ENCODE peak calls at places on chromosomes 7 and 10, in seven cellular contexts. O, M, U, Z, V, X and G are unnamed samples.
A peak's percentile ranks its signal among the peaks of the same experiment; 100 is the strongest.

GRCh38 chr7:45400680-45401079 is 173.5 kb upstream of the ADCY1 start:
- DNase-seq in X (no peak), U (no peak), M (no peak), O (no peak), V (no peak), Z (no peak), G (no peak)

GRCh38 chr7:80584778-80585177 is 53.7 kb upstream of the CD36 start:
- DNase-seq in V (no peak), O (peak; percentile 88), Z (no peak), U (peak; percentile 29), X (no peak), M (no peak), G (peak; percentile 84)

GRCh38 chr7:44893710-44894135 is 8.4 kb upstream of the PURB start:
- DNase-seq in U (no peak), X (no peak), O (peak; percentile 15), M (no peak), V (no peak), Z (no peak), G (no peak)

GRCh38 chr7:40937879-40938278 is 765.0 kb downstream of the INHBA start:
- DNase-seq in V (no peak), U (no peak), M (no peak), O (no peak), X (no peak), Z (no peak), G (no peak)

GRCh38 chr7:82760831-82761230 is 317.3 kb upstream of the CACNA2D1 start:
- DNase-seq in M (no peak), Z (no peak), X (no peak), O (no peak), U (no peak), V (no peak), G (no peak)

GRCh38 chr10:110462308-110463095 is 35.2 kb upstream of the DUSP5 start:
- DNase-seq in O (no peak), X (no peak), U (no peak), M (no peak), Z (no peak), V (no peak), G (no peak)

GRCh38 chr7:111987115-111987826 is 218.9 kb downstream of the DOCK4 start:
- DNase-seq in U (no peak), X (no peak), M (no peak), V (peak; percentile 83), O (peak; percentile 69), Z (peak; percentile 52), G (peak; percentile 73)

GRCh38 chr10:79243211-79244067 is 103.8 kb upstream of the PPIF start:
- DNase-seq in O (no peak), U (no peak), M (peak; percentile 43), Z (peak; percentile 32), V (peak; percentile 44), X (peak; percentile 81), G (peak; percentile 66)

GRCh38 chr10:50992972-50993766 is 81.1 kb upstream of the PRKG1 start:
- DNase-seq in U (no peak), V (no peak), M (peak; percentile 25), Z (no peak), O (peak; percentile 80), X (no peak), G (peak; percentile 86)

GRCh38 chr10:107561136-107561650 is 396.7 kb upstream of the SORCS1 start:
- DNase-seq in U (no peak), O (no peak), V (no peak), Z (peak; percentile 50), M (no peak), X (no peak), G (no peak)

GRCh38 chr10:96560970-96561887 is 25.6 kb downstream of the TM9SF3 start:
- DNase-seq in X (no peak), M (no peak), Z (no peak), U (no peak), O (peak; percentile 51), V (no peak), G (peak; percentile 31)

GRCh38 chr10:27537166-27537565 is 33.1 kb downstream of the RAB18 start:
- DNase-seq in V (no peak), U (no peak), O (no peak), Z (no peak), M (no peak), X (no peak), G (no peak)

GRCh38 chr7:151900591-151901312 is 23.8 kb upstream of the PRKAG2 start:
- DNase-seq in V (no peak), O (peak; percentile 17), M (no peak), Z (no peak), U (no peak), X (no peak), G (no peak)

GRCh38 chr10:126504051-126504760 is 115.9 kb upstream of the ADAM12 start:
- DNase-seq in V (peak; percentile 47), M (peak; percentile 24), Z (peak; percentile 71), U (no peak), O (peak; percentile 84), X (no peak), G (peak; percentile 48)

GRCh38 chr7:73429218-73429617 is 4.4 kb upstream of the FZD9 start:
- DNase-seq in X (no peak), O (peak; percentile 29), Z (peak; percentile 32), V (no peak), M (no peak), U (no peak), G (peak; percentile 59)

GRCh38 chr10:90915141-90916075 is 5.5 kb downstream of the ANKRD1 start:
- DNase-seq in U (no peak), X (no peak), O (no peak), M (no peak), V (peak; percentile 34), Z (no peak), G (no peak)

GRCh38 chr7:157518514-157519175 is 181.8 kb downstream of the DNAJB6 start:
- DNase-seq in M (no peak), V (no peak), X (no peak), O (no peak), Z (no peak), U (no peak), G (no peak)

GRCh38 chr7:106178593-106179134 is 66.6 kb upstream of the SYPL1 start:
- DNase-seq in V (peak; percentile 67), X (no peak), M (no peak), U (no peak), O (peak; percentile 81), Z (peak; percentile 67), G (peak; percentile 82)

GRCh38 chr10:62795750-62796149 is 8.8 kb upstream of the ADO start:
- DNase-seq in U (no peak), V (no peak), O (no peak), X (no peak), M (no peak), Z (no peak), G (no peak)

GRCh38 chr7:66554326-66554725 is 74.4 kb upstream of the KCTD7 start:
- DNase-seq in Z (no peak), V (no peak), U (no peak), M (no peak), X (no peak), O (no peak), G (peak; percentile 12)

GRCh38 chr7:24435002-24435401 is 138.2 kb upstream of the PALS2 start:
- DNase-seq in U (no peak), X (no peak), M (no peak), Z (no peak), V (no peak), O (no peak), G (no peak)

GRCh38 chr7:15685358-15686181 is 913 bp downstream of the MEOX2 start:
- DNase-seq in U (no peak), M (peak; percentile 27), V (peak; percentile 54), Z (peak; percentile 49), X (no peak), O (peak; percentile 26), G (peak; percentile 69)

GRCh38 chr7:15682751-15683150 is 3.7 kb downstream of the MEOX2 start:
- DNase-seq in Z (no peak), V (peak; percentile 53), O (no peak), M (no peak), X (no peak), U (no peak), G (no peak)

GRCh38 chr7:15686209-15686956 is at the start of gene MEOX2:
- DNase-seq in M (peak; percentile 50), U (no peak), V (peak; percentile 87), O (peak; percentile 28), X (no peak), Z (peak; percentile 70), G (peak; percentile 90)

GRCh38 chr7:15684036-15684815 is 2.3 kb downstream of the MEOX2 start:
- DNase-seq in Z (no peak), O (no peak), X (no peak), M (no peak), U (no peak), V (peak; percentile 48), G (peak; percentile 41)

GRCh38 chr7:15684834-15685233 is 1.6 kb downstream of the MEOX2 start:
- DNase-seq in O (no peak), U (no peak), X (no peak), M (no peak), V (peak; percentile 57), Z (no peak), G (no peak)
- H3K4me3 ChIP-seq in O (no peak overlapping the region), U (no peak overlapping the region), X (no peak overlapping the region), M (peak overlapping the region; percentile 31), V (peak overlapping the region; percentile 95), Z (peak overlapping the region; percentile 50), G (peak overlapping the region; percentile 45)

DNA sequence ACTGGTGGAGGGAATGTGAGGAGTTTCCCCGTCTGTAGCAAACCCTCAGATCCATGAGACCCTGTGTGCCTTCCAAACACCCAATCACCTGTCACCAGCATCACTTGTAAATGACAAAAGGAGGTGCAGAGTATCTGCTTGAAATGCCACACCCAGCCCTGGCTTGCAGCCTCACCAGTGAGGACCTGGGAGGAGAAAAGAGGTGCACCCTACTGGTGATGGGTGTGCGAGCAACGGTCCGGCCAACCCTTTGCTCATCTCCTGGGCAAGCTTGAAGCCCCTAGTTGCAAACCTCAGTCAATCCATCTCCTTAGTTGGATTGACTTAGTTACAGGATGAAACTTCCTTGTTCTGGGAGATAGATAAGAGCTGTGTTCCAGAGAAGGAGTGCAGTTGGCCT is 62.4 kb upstream of the WAPL start:
- DNase-seq in Z (no peak), M (no peak), V (no peak), U (no peak), O (no peak), X (no peak), G (no peak)
- TF ChIP-seq CTCF in Z (no peak), M (no peak), V (no peak), U (no peak), O (peak; percentile 31), X (peak; percentile 47), G (no peak)

GRCh38 chr7:42351313-42351935 is 114.4 kb upstream of the GLI3 start:
- DNase-seq in O (no peak), X (no peak), M (no peak), U (no peak), V (no peak), Z (no peak), G (peak; percentile 28)

GRCh38 chr7:42350801-42351200 is 113.8 kb upstream of the GLI3 start:
- DNase-seq in U (peak; percentile 19), O (no peak), Z (peak; percentile 32), X (no peak), V (no peak), M (no peak), G (no peak)

GRCh38 chr7:42348071-42348470 is 111.1 kb upstream of the GLI3 start:
- DNase-seq in Z (no peak), O (no peak), U (no peak), M (no peak), V (no peak), X (no peak), G (no peak)

GRCh38 chr7:42347616-42348015 is 110.6 kb upstream of the GLI3 start:
- DNase-seq in U (no peak), O (no peak), X (no peak), M (no peak), V (no peak), Z (no peak), G (no peak)

GRCh38 chr7:42348627-42349026 is 111.6 kb upstream of the GLI3 start:
- DNase-seq in U (no peak), M (no peak), X (no peak), Z (no peak), V (no peak), O (no peak), G (peak; percentile 62)
- H3K4me3 ChIP-seq in U (no peak overlapping the region), M (no peak overlapping the region), X (no peak overlapping the region), Z (no peak overlapping the region), V (no peak overlapping the region), O (no peak overlapping the region), G (no peak overlapping the region)

GRCh38 chr10:48505394-48506112 is 99.3 kb downstream of the ARHGAP22 start:
- DNase-seq in M (peak; percentile 10), O (no peak), Z (no peak), U (no peak), X (no peak), V (no peak), G (no peak)
- TF ChIP-seq CTCF in M (no peak), O (peak; percentile 44), Z (peak; percentile 27), U (peak; percentile 20), X (peak; percentile 23), V (peak; percentile 30), G (peak; percentile 22)